ENCODE peak calls at places on chromosomes 7 and 10, in six cellular contexts. L, A, V, D, M and O are unnamed samples.
A peak's percentile ranks its signal among the peaks of the same experiment; 100 is the strongest.

GRCh38 chr10:132068431-132069121 is 2.8 kb downstream of the JAKMIP3 start:
- DNase-seq in A (no peak), L (no peak), V (no peak), M (no peak), D (no peak), O (no peak)

GRCh38 chr7:5450549-5451327 is 27.1 kb upstream of the TNRC18 start:
- DNase-seq in A (peak; percentile 82), D (peak; percentile 67), M (peak; percentile 56), L (peak; percentile 34), V (no peak), O (no peak)

GRCh38 chr10:2893991-2894390 is 173.4 kb upstream of the PFKP start:
- DNase-seq in M (no peak), A (no peak), D (no peak), V (no peak), L (no peak), O (no peak)

GRCh38 chr7:159026271-159027047 is 118.2 kb downstream of the VIPR2 start:
- DNase-seq in V (no peak), L (no peak), A (peak; percentile 30), D (peak; percentile 73), M (no peak), O (no peak)

GRCh38 chr10:127374901-127375300 is 174.2 kb upstream of the NPS start:
- DNase-seq in V (no peak), L (no peak), D (no peak), A (no peak), M (no peak), O (no peak)

GRCh38 chr7:130356121-130356759 is 11.6 kb downstream of the CPA5 start:
- DNase-seq in M (peak; percentile 99), V (peak; percentile 49), D (peak; percentile 62), L (peak; percentile 99), A (peak; percentile 76), O (peak; percentile 98)

GRCh38 chr7:129843982-129844840 is 108.5 kb downstream of the UBE2H start:
- DNase-seq in L (no peak), D (no peak), V (no peak), M (no peak), A (no peak), O (no peak)

GRCh38 chr7:34135924-34136323 is 230.6 kb downstream of the BMPER start:
- DNase-seq in M (no peak), D (no peak), V (no peak), A (no peak), L (no peak), O (no peak)

GRCh38 chr10:133614830-133615580 is 11.6 kb downstream of the FRG2B start:
- DNase-seq in M (no peak), A (no peak), L (no peak), D (no peak), V (no peak), O (no peak)

GRCh38 chr7:40219917-40220316 is 85.1 kb downstream of the SUGCT start:
- DNase-seq in A (no peak), V (no peak), L (peak; percentile 71), M (peak; percentile 84), D (no peak), O (peak; percentile 92)

GRCh38 chr7:151552352-151553028 is 32.8 kb upstream of the RHEB start:
- DNase-seq in D (no peak), L (no peak), V (no peak), M (no peak), A (no peak), O (peak; percentile 92)

GRCh38 chr10:88222878-88223277 is 359.5 kb downstream of the PTEN start:
- DNase-seq in A (no peak), D (no peak), V (no peak), L (no peak), M (no peak), O (peak; percentile 18)

GRCh38 chr7:108204281-108204796 is 74.2 kb upstream of the LAMB4 start:
- DNase-seq in A (no peak), V (no peak), M (no peak), L (no peak), D (no peak), O (no peak)

GRCh38 chr7:158249692-158250091 is 337.9 kb downstream of the PTPRN2 start:
- DNase-seq in V (no peak), L (no peak), D (no peak), M (no peak), A (peak; percentile 12), O (no peak)

GRCh38 chr10:72310636-72311035 is 36.9 kb downstream of the DDIT4 start:
- DNase-seq in L (peak; percentile 46), V (no peak), D (no peak), A (no peak), M (peak; percentile 63), O (peak; percentile 53)

GRCh38 chr7:101239191-101239950 is 1.8 kb upstream of the CLDN15 start:
- DNase-seq in L (no peak), A (no peak), D (no peak), V (no peak), M (no peak), O (no peak)

GRCh38 chr10:116274141-116274861 is 1.3 kb upstream of the GFRA1 start:
- DNase-seq in L (no peak), A (peak; percentile 57), V (no peak), D (peak; percentile 41), M (peak; percentile 55), O (no peak)

GRCh38 chr10:122181901-122182799 is 88.9 kb upstream of the BTBD16 start:
- DNase-seq in M (peak; percentile 27), A (no peak), D (no peak), V (no peak), L (peak; percentile 41), O (no peak)

GRCh38 chr7:15781944-15782343 is 95.5 kb upstream of the MEOX2 start:
- DNase-seq in V (no peak), L (no peak), M (no peak), D (no peak), A (no peak), O (no peak)

GRCh38 chr7:130961128-130961601 is 227.2 kb upstream of the KLF14 start:
- DNase-seq in D (no peak), V (no peak), A (no peak), M (peak; percentile 89), L (peak; percentile 77), O (peak; percentile 66)

GRCh38 chr10:35011771-35012191 is 78.4 kb downstream of the CUL2 start:
- DNase-seq in V (no peak), L (peak; percentile 74), A (no peak), D (no peak), M (no peak), O (no peak)

GRCh38 chr7:3861941-3862340 is 560.9 kb downstream of the SDK1 start:
- DNase-seq in D (no peak), V (no peak), L (peak; percentile 87), M (peak; percentile 89), A (no peak), O (peak; percentile 57)

GRCh38 chr10:974038-974784 is 14.0 kb upstream of the GTPBP4 start:
- DNase-seq in D (no peak), L (no peak), A (no peak), M (peak; percentile 13), V (no peak), O (no peak)

GRCh38 chr7:112572669-112573301 is 92.0 kb downstream of the LSMEM1 start:
- DNase-seq in A (no peak), L (no peak), M (no peak), D (no peak), V (no peak), O (no peak)

GRCh38 chr10:69866246-69866687 is 64.6 kb downstream of the COL13A1 start:
- DNase-seq in V (no peak), L (no peak), M (no peak), A (no peak), D (no peak), O (no peak)

GRCh38 chr10:69865450-69865849 is 63.7 kb downstream of the COL13A1 start:
- DNase-seq in A (no peak), L (no peak), D (no peak), M (no peak), V (no peak), O (peak; percentile 3)

GRCh38 chr10:69868821-69869220 is 67.1 kb downstream of the COL13A1 start:
- DNase-seq in M (no peak), V (no peak), L (no peak), A (no peak), D (no peak), O (no peak)

GRCh38 chr10:69867699-69868558 is 66.2 kb downstream of the COL13A1 start:
- DNase-seq in V (peak; percentile 78), L (no peak), A (peak; percentile 76), D (no peak), M (no peak), O (no peak)

GRCh38 chr10:69866688-69867461 is 65.2 kb downstream of the COL13A1 start:
- DNase-seq in M (peak; percentile 89), D (peak; percentile 71), V (no peak), A (peak; percentile 81), L (peak; percentile 84), O (no peak)
- H3K4ac ChIP-seq in M (peak overlapping the region; percentile 85), D (no peak overlapping the region), V (peak overlapping the region; percentile 98), A (no peak overlapping the region), L (peak overlapping the region; percentile 94), O (no peak overlapping the region)

DNA sequence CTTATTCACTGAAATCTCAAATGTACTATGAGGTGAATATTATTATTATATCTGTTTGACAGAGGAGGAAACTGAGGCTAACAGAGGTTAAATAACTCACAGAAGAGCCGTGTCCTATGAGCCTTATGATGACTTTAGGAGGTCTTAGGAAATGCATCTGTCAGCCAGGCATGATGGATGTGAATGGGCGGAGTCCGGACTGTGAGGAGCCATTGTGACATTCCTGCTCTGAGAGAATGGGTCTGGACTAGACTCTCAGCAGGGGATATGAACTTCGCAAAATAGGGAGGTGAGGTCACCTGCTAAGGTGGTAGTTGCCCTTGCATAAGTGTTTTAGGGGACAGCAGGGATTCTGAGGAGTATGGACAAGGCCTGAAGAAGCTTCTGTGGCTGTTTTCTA is 153.6 kb downstream of the TMEM178B start:
- DNase-seq in V (no peak), M (no peak), L (no peak), D (no peak), A (no peak), O (no peak)
- H4K91ac ChIP-seq in V (no peak overlapping the region), M (no peak overlapping the region), L (no peak overlapping the region), D (no peak overlapping the region), A (no peak overlapping the region), O (no peak overlapping the region)

GRCh38 chr10:102024799-102025198 is 31.2 kb downstream of the ARMH3 start:
- DNase-seq in A (no peak), V (no peak), M (no peak), L (no peak), D (no peak), O (peak; percentile 69)

GRCh38 chr10:102027261-102027660 is 28.7 kb downstream of the ARMH3 start:
- DNase-seq in A (no peak), V (no peak), L (no peak), M (no peak), D (no peak), O (peak; percentile 52)
- H3K4ac ChIP-seq in A (no peak overlapping the region), V (no peak overlapping the region), L (no peak overlapping the region), M (no peak overlapping the region), D (no peak overlapping the region), O (no peak overlapping the region)

GRCh38 chr10:110244550-110244949 is 37.1 kb downstream of the MXI1 start:
- DNase-seq in D (no peak), L (no peak), M (no peak), V (no peak), A (no peak), O (no peak)

GRCh38 chr10:110241407-110241806 is 34.0 kb downstream of the MXI1 start:
- DNase-seq in V (no peak), A (no peak), D (no peak), M (no peak), L (no peak), O (no peak)

GRCh38 chr10:110241841-110242240 is 34.4 kb downstream of the MXI1 start:
- DNase-seq in L (no peak), M (no peak), V (no peak), D (no peak), A (no peak), O (no peak)

GRCh38 chr10:110237894-110238480 is 30.6 kb downstream of the MXI1 start:
- DNase-seq in V (no peak), D (no peak), L (no peak), M (no peak), A (no peak), O (no peak)

GRCh38 chr10:110239892-110240291 is 32.5 kb downstream of the MXI1 start:
- DNase-seq in M (no peak), V (no peak), A (no peak), L (no peak), D (no peak), O (no peak)
- H4K91ac ChIP-seq in M (no peak overlapping the region), V (no peak overlapping the region), A (no peak overlapping the region), L (no peak overlapping the region), D (no peak overlapping the region), O (no peak overlapping the region)